ENCODE peak calls at places on chromosomes 4 and X, in seven cellular contexts. Q is fibroblast of villous mesenchyme, O is BE2C, R is lower lobe of right lung, C is cardiac fibroblast, W is aorta, J is A549. X is an unnamed sample.
A peak's percentile ranks its signal among the peaks of the same experiment; 100 is the strongest.

GRCh38 chrX:112211459-112211858 is 128.9 kb upstream of the TRPC5 start:
- DNase-seq in Q (no peak), O (no peak), R (no peak), C (no peak), W (no peak), J (no peak), X (peak; percentile 8)

GRCh38 chrX:110315541-110315940 is 2.3 kb downstream of the AMMECR1 start:
- DNase-seq in Q (peak; percentile 40), O (no peak), R (no peak), C (peak; percentile 44), W (no peak), J (no peak), X (no peak)

GRCh38 chrX:45063319-45064095 is 137.2 kb downstream of the DIPK2B start:
- DNase-seq in Q (no peak), O (no peak), R (no peak), C (no peak), W (no peak), J (no peak), X (peak; percentile 63)

GRCh38 chrX:35728481-35728880 is 69.7 kb upstream of the MAGEB16 start:
- DNase-seq in Q (no peak), O (no peak), R (no peak), C (no peak), W (no peak), J (peak; percentile 2), X (no peak)

GRCh38 chr4:48250343-48250742 is 19.3 kb downstream of the TEC start:
- DNase-seq in Q (no peak), O (no peak), R (no peak), C (no peak), W (no peak), J (no peak), X (no peak)

GRCh38 chr4:151329217-151330007 is 4.0 kb upstream of the SH3D19 start:
- DNase-seq in Q (no peak), O (no peak), R (no peak), C (no peak), W (no peak), J (peak; percentile 68), X (peak; percentile 53)

GRCh38 chrX:49947778-49948177 is 25.4 kb downstream of the CLCN5 start:
- DNase-seq in Q (no peak), O (no peak), R (no peak), C (no peak), W (no peak), J (no peak), X (no peak)

GRCh38 chr4:86558799-86559198 is 35.3 kb upstream of the PTPN13 start:
- DNase-seq in Q (peak; percentile 10), O (no peak), R (no peak), C (no peak), W (no peak), J (no peak), X (peak; percentile 87)

GRCh38 chr4:82017680-82018079 is 356.1 kb downstream of the HNRNPD start:
- DNase-seq in Q (peak; percentile 23), O (no peak), R (no peak), C (peak; percentile 24), W (no peak), J (peak; percentile 5), X (peak; percentile 39)

GRCh38 chr4:8082517-8083055 is 76.0 kb downstream of the ABLIM2 start:
- DNase-seq in Q (no peak), O (no peak), R (no peak), C (no peak), W (no peak), J (no peak), X (no peak)

GRCh38 chrX:134764202-134764785 is 106.0 kb upstream of the PLAC1 start:
- DNase-seq in Q (peak; percentile 53), O (no peak), R (no peak), C (no peak), W (no peak), J (peak; percentile 82), X (peak; percentile 30)

GRCh38 chr4:140705625-140706275 is 50.4 kb downstream of the TBC1D9 start:
- DNase-seq in Q (no peak), O (peak; percentile 15), R (no peak), C (no peak), W (no peak), J (no peak), X (no peak)

GRCh38 chr4:7206385-7206784 is 14.0 kb downstream of the SORCS2 start:
- DNase-seq in Q (peak; percentile 63), O (peak; percentile 51), R (peak; percentile 41), C (peak; percentile 64), W (peak; percentile 88), J (peak; percentile 41), X (no peak)

GRCh38 chr4:1130318-1131186 is 17.2 kb upstream of the RNF212 start:
- DNase-seq in Q (peak; percentile 83), O (peak; percentile 64), R (peak; percentile 69), C (peak; percentile 88), W (peak; percentile 90), J (peak; percentile 64), X (peak; percentile 60)

GRCh38 chrX:2690856-2691542 is at the start of gene CD99:
- DNase-seq in Q (peak; percentile 93), O (peak; percentile 51), R (peak; percentile 94), C (peak; percentile 95), W (peak; percentile 96), J (peak; percentile 92), X (peak; percentile 77)

GRCh38 chrX:131565909-131566308 is 22.0 kb downstream of the OR13H1 start:
- DNase-seq in Q (peak; percentile 25), O (no peak), R (no peak), C (no peak), W (no peak), J (peak; percentile 82), X (no peak)

GRCh38 chr4:16843831-16844508 is 54.5 kb downstream of the LDB2 start:
- DNase-seq in Q (peak; percentile 95), O (no peak), R (no peak), C (peak; percentile 72), W (no peak), J (no peak), X (no peak)

GRCh38 chrX:32183066-32183465 is 1028.3 kb downstream of the DMD start:
- DNase-seq in Q (no peak), O (no peak), R (no peak), C (no peak), W (no peak), J (no peak), X (no peak)

GRCh38 chrX:131792789-131793462 is 230.2 kb upstream of the STK26 start:
- DNase-seq in Q (peak; percentile 97), O (no peak), R (no peak), C (no peak), W (peak; percentile 90), J (peak; percentile 95), X (peak; percentile 84)

GRCh38 chr4:17578482-17578891 is 1.5 kb downstream of the LAP3 start:
- DNase-seq in Q (peak; percentile 54), O (no peak), R (no peak), C (peak; percentile 3), W (no peak), J (no peak), X (no peak)

GRCh38 chrX:17020828-17021821 is 74.7 kb downstream of the REPS2 start:
- DNase-seq in Q (no peak), O (no peak), R (no peak), C (no peak), W (no peak), J (no peak), X (no peak)

GRCh38 chr4:87092389-87093141 is 127.9 kb downstream of the KLHL8 start:
- DNase-seq in Q (peak; percentile 88), O (peak; percentile 90), R (peak; percentile 86), C (peak; percentile 88), W (no peak), J (peak; percentile 74), X (peak; percentile 98)

GRCh38 chrX:118702741-118703140 is 24.7 kb upstream of the IL13RA1 start:
- DNase-seq in Q (peak; percentile 17), O (no peak), R (no peak), C (no peak), W (no peak), J (no peak), X (peak; percentile 8)

GRCh38 chr4:4803904-4804296 is 55.6 kb upstream of the MSX1 start:
- DNase-seq in Q (no peak), O (no peak), R (no peak), C (no peak), W (no peak), J (no peak), X (no peak)

GRCh38 chr4:174305961-174306360 is 22.2 kb downstream of the CEP44 start:
- DNase-seq in Q (no peak), O (no peak), R (no peak), C (no peak), W (no peak), J (no peak), X (no peak)

GRCh38 chr4:107035711-107036601 is at the start of gene DKK2:
- DNase-seq in Q (peak; percentile 20), O (peak; percentile 33), R (peak; percentile 46), C (peak; percentile 22), W (peak; percentile 76), J (no peak), X (no peak)

GRCh38 chr4:176744091-176744490 is 48.6 kb downstream of the VEGFC start:
- DNase-seq in Q (no peak), O (no peak), R (no peak), C (no peak), W (no peak), J (no peak), X (no peak)

GRCh38 chr4:107625503-107625902 is 94.5 kb downstream of the PAPSS1 start:
- DNase-seq in Q (no peak), O (no peak), R (no peak), C (no peak), W (no peak), J (no peak), X (no peak)

GRCh38 chr4:127498366-127498765 is 134.4 kb upstream of the INTU start:
- DNase-seq in Q (no peak), O (no peak), R (no peak), C (no peak), W (no peak), J (no peak), X (no peak)

GRCh38 chrX:48475295-48475694 is 704 bp upstream of the FTSJ1 start:
- DNase-seq in Q (no peak), O (no peak), R (no peak), C (no peak), W (no peak), J (no peak), X (no peak)
- H3K4me3 ChIP-seq in Q (peak overlapping the region; percentile 81), O (peak overlapping the region; percentile 89), R (peak overlapping the region; percentile 70), C (peak overlapping the region; percentile 80), W (peak overlapping the region; percentile 79), J (peak overlapping the region; percentile 89), X (peak overlapping the region; percentile 62)

GRCh38 chr4:121227254-121227867 is 63.2 kb upstream of the TNIP3 start:
- DNase-seq in Q (no peak), O (no peak), R (no peak), C (no peak), W (no peak), J (no peak), X (no peak)
- H3K4me3 ChIP-seq in Q (no peak overlapping the region), O (no peak overlapping the region), R (no peak overlapping the region), C (no peak overlapping the region), W (no peak overlapping the region), J (no peak overlapping the region), X (no peak overlapping the region)

DNA sequence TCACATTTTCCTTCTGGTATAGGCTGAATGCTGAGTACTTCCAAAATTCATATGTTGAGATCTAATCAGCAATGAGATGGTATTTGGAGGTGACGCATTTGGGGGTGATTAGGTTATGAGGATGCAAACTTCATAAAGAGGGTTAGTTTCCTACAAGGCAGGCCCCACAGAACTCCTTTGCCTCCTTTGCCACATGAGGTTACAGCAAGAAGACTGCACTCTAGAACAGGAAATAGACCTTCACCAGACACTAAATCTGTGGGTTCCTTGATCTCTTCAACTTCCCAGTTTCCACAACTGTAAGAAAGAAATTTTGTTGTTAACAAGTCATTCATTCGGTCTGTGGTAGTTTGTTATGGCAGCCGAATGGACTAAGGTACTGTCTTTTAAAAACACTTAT is 681.9 kb upstream of the HS3ST1 start:
- DNase-seq in Q (no peak), O (no peak), R (no peak), C (no peak), W (no peak), J (no peak), X (no peak)
- H3K4me3 ChIP-seq in Q (no peak overlapping the region), O (no peak overlapping the region), R (no peak overlapping the region), C (no peak overlapping the region), W (no peak overlapping the region), J (no peak overlapping the region), X (no peak overlapping the region)

GRCh38 chrX:56728321-56728720 is 722 bp upstream of the NBDY start:
- DNase-seq in Q (peak; percentile 6), O (no peak), R (no peak), C (peak; percentile 22), W (no peak), J (peak; percentile 22), X (no peak)
- H3K4me3 ChIP-seq in Q (peak overlapping the region; percentile 78), O (peak overlapping the region; percentile 81), R (peak overlapping the region; percentile 66), C (peak overlapping the region; percentile 64), W (no peak overlapping the region), J (peak overlapping the region; percentile 62), X (peak overlapping the region; percentile 53)